ENCODE peak calls at places on chromosomes 11 and 22, in four cellular contexts. One of them, this sample, is unnamed.

GRCh38 chr11:80873309-80873999 is 1432.6 kb upstream of the TENM4 start:
- DNase-seq in RWPE1: peak; percentile 53
- DNase-seq in IMR-90: no peak
- DNase-seq in A549: no peak
- DNase-seq in this sample: no peak

GRCh38 chr11:27642954-27643353 is 57.3 kb downstream of the BDNF start:
- DNase-seq in RWPE1: no peak
- DNase-seq in IMR-90: no peak
- DNase-seq in A549: peak; percentile 16
- DNase-seq in this sample: no peak

GRCh38 chr11:70314730-70315129 is 44.2 kb downstream of the PPFIA1 start:
- DNase-seq in RWPE1: no peak
- DNase-seq in IMR-90: no peak
- DNase-seq in A549: no peak
- DNase-seq in this sample: no peak

GRCh38 chr11:2154889-2155288 is 6.1 kb downstream of the INS start:
- DNase-seq in RWPE1: no peak
- DNase-seq in IMR-90: no peak
- DNase-seq in A549: no peak
- DNase-seq in this sample: no peak

GRCh38 chr22:47136050-47136449 is 373.6 kb downstream of the TBC1D22A start:
- DNase-seq in RWPE1: no peak
- DNase-seq in IMR-90: no peak
- DNase-seq in A549: no peak
- DNase-seq in this sample: no peak

GRCh38 chr11:70860855-70861254 is 391.5 kb downstream of the SHANK2 start:
- DNase-seq in RWPE1: no peak
- DNase-seq in IMR-90: no peak
- DNase-seq in A549: no peak
- DNase-seq in this sample: no peak

GRCh38 chr11:63573881-63574855 is 11.0 kb upstream of the PLAAT2 start:
- DNase-seq in RWPE1: peak; percentile 20
- DNase-seq in IMR-90: peak; percentile 85
- DNase-seq in A549: peak; percentile 59
- DNase-seq in this sample: peak; percentile 81

GRCh38 chr11:57668467-57668890 is 565 bp downstream of the ZDHHC5 start:
- DNase-seq in RWPE1: no peak
- DNase-seq in IMR-90: no peak
- DNase-seq in A549: no peak
- DNase-seq in this sample: peak; percentile 40

GRCh38 chr11:86620796-86621575 is 51.4 kb downstream of the ME3 start:
- DNase-seq in RWPE1: no peak
- DNase-seq in IMR-90: peak; percentile 73
- DNase-seq in A549: no peak
- DNase-seq in this sample: no peak

GRCh38 chr11:86624366-86624765 is 48.0 kb downstream of the ME3 start:
- DNase-seq in RWPE1: no peak
- DNase-seq in IMR-90: no peak
- DNase-seq in A549: no peak
- DNase-seq in this sample: no peak

GRCh38 chr11:86623736-86624135 is 48.7 kb downstream of the ME3 start:
- DNase-seq in RWPE1: no peak
- DNase-seq in IMR-90: no peak
- DNase-seq in A549: no peak
- DNase-seq in this sample: no peak

GRCh38 chr11:86621854-86622253 is 50.6 kb downstream of the ME3 start:
- DNase-seq in RWPE1: no peak
- DNase-seq in IMR-90: no peak
- DNase-seq in A549: no peak
- DNase-seq in this sample: no peak

DNA sequence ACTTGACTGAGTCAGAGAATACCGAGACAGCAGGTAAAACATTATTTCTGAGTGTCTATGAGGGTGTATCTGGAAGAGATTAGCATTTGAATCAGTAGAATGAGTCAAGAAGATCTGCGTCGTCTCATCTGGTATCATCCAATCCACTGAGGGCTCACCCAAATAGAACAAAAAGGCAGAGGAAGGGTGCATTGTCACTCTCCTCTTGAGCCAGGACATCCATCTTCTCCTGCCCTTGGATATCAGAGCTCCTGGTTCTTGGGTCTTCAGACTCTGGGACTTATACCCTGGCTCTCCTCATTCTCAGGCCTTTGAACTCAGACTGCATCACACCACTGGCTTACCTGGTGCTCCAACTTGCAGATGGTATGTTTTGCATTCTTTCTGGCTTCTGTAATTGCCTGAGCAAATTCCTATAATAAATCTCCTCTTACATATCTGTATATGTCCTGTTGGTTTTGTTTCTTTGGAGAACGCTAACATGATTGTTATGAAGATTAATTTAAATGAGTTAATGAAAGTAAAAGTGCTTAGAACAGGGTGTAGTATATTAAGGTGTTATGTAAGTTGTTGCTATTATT is 49.3 kb downstream of the ME3 start:
- DNase-seq in RWPE1: peak; percentile 50
- DNase-seq in IMR-90: no peak
- DNase-seq in A549: no peak
- DNase-seq in this sample: no peak
- H3K27ac ChIP-seq in RWPE1: no peak overlapping the region
- H3K27ac ChIP-seq in IMR-90: no peak overlapping the region
- H3K27ac ChIP-seq in A549: no peak overlapping the region
- H3K27ac ChIP-seq in this sample: no peak overlapping the region

GRCh38 chr22:32828561-32828960 is 27.1 kb downstream of the TIMP3 start:
- DNase-seq in RWPE1: no peak
- DNase-seq in IMR-90: no peak
- DNase-seq in A549: no peak
- DNase-seq in this sample: no peak
- H3K27ac ChIP-seq in RWPE1: no peak overlapping the region
- H3K27ac ChIP-seq in IMR-90: no peak overlapping the region
- H3K27ac ChIP-seq in A549: no peak overlapping the region
- H3K27ac ChIP-seq in this sample: no peak overlapping the region

GRCh38 chr11:10309163-10310093 is 4.6 kb downstream of the ADM start:
- DNase-seq in RWPE1: peak; percentile 64
- DNase-seq in IMR-90: peak; percentile 92
- DNase-seq in A549: peak; percentile 82
- DNase-seq in this sample: peak; percentile 76
- H3K27ac ChIP-seq in RWPE1: peak overlapping the region; percentile 94
- H3K27ac ChIP-seq in IMR-90: peak overlapping the region; percentile 83
- H3K27ac ChIP-seq in A549: peak overlapping the region; percentile 94
- H3K27ac ChIP-seq in this sample: peak overlapping the region; percentile 96

GRCh38 chr11:73647459-73648100 is 1.2 kb downstream of the PLEKHB1 start:
- DNase-seq in RWPE1: peak; percentile 79
- DNase-seq in IMR-90: peak; percentile 70
- DNase-seq in A549: peak; percentile 58
- DNase-seq in this sample: peak; percentile 94
- H3K27ac ChIP-seq in RWPE1: no peak overlapping the region
- H3K27ac ChIP-seq in IMR-90: no peak overlapping the region
- H3K27ac ChIP-seq in A549: peak overlapping the region; percentile 14
- H3K27ac ChIP-seq in this sample: no peak overlapping the region

GRCh38 chr22:24584871-24585411 is 7.9 kb downstream of the LRRC75B start:
- DNase-seq in RWPE1: no peak
- DNase-seq in IMR-90: no peak
- DNase-seq in A549: no peak
- DNase-seq in this sample: no peak
- H3K27ac ChIP-seq in RWPE1: peak overlapping the region; percentile 65
- H3K27ac ChIP-seq in IMR-90: no peak overlapping the region
- H3K27ac ChIP-seq in A549: no peak overlapping the region
- H3K27ac ChIP-seq in this sample: no peak overlapping the region

DNA sequence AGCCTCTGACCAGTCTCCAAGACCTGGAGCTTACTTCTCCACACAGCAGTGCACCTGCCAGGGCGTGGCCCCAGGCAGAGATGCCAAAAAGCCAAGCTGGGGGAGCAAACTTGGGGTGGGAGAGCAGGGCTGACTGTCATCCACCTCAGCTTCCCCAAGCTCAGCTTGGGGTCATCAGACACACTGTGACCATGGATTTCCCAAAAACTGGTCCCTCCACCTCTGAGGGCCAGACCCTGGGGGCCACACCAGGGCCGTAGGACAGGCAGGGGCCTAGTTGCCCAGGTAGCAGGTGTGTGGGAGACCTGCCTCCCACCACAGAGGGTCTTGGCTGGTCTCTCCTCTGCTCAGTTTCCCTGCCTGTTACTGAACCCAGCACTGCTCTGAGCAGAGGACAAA is 30.6 kb downstream of the ARVCF start:
- DNase-seq in RWPE1: no peak
- DNase-seq in IMR-90: no peak
- DNase-seq in A549: no peak
- DNase-seq in this sample: no peak
- H3K27ac ChIP-seq in RWPE1: peak overlapping the region; percentile 61
- H3K27ac ChIP-seq in IMR-90: no peak overlapping the region
- H3K27ac ChIP-seq in A549: no peak overlapping the region
- H3K27ac ChIP-seq in this sample: peak overlapping the region; percentile 89

This sample was measured in transverse colon.